ENCODE peak calls at places on chromosomes 5 and 9, in ten cellular contexts. A, Y, H, J, U, S, M, C, G and T are unnamed samples.

GRCh38 chr5:638501-639252 is 26.5 kb downstream of the CEP72 start:
- DNase-seq in A (no peak), Y (no peak), H (no peak), J (no peak), U (no peak), S (no peak), M (no peak), C (no peak), G (no peak), T (no peak)

GRCh38 chr9:19934301-19934868 is 145.5 kb upstream of the SLC24A2 start:
- DNase-seq in A (no peak), Y (no peak), H (no peak), J (no peak), U (peak), S (no peak), M (no peak), C (no peak), G (no peak), T (no peak)

GRCh38 chr5:2883771-2884170 is 132.3 kb upstream of the IRX2 start:
- DNase-seq in A (no peak), Y (no peak), H (no peak), J (no peak), U (no peak), S (no peak), M (no peak), C (no peak), G (no peak), T (no peak)

GRCh38 chr5:98314262-98314661 is 459.2 kb upstream of the RGMB start:
- DNase-seq in A (no peak), Y (peak), H (no peak), J (peak), U (no peak), S (no peak), M (no peak), C (no peak), G (no peak), T (no peak)

GRCh38 chr5:15634771-15635347 is 134.9 kb downstream of the FBXL7 start:
- DNase-seq in A (no peak), Y (no peak), H (no peak), J (no peak), U (no peak), S (no peak), M (no peak), C (no peak), G (no peak), T (no peak)

GRCh38 chr9:137303031-137303892 is 1.2 kb upstream of the NRARP start:
- DNase-seq in A (no peak), Y (no peak), H (no peak), J (no peak), U (no peak), S (no peak), M (no peak), C (no peak), G (no peak), T (no peak)

GRCh38 chr5:32710859-32711692 is at the start of gene NPR3:
- DNase-seq in A (no peak), Y (no peak), H (no peak), J (peak), U (peak), S (no peak), M (no peak), C (no peak), G (no peak), T (peak)

GRCh38 chr5:79837707-79838620 is 148.3 kb downstream of the CMYA5 start:
- DNase-seq in A (no peak), Y (no peak), H (no peak), J (no peak), U (no peak), S (no peak), M (no peak), C (no peak), G (no peak), T (peak)

GRCh38 chr9:125867752-125868400 is 120.7 kb downstream of the PBX3 start:
- DNase-seq in A (no peak), Y (no peak), H (no peak), J (no peak), U (no peak), S (peak), M (no peak), C (no peak), G (no peak), T (peak)